ENCODE peak calls at places on chromosome 10, in six cellular contexts. One of them, this sample, is unnamed.
A peak's percentile ranks its signal among the peaks of the same experiment; 100 is the strongest.

GRCh38 chr10:16565604-16566003 is 43.9 kb upstream of the C1QL3 start:
- DNase-seq in DND-41: no peak
- DNase-seq in neuronal stem cell: no peak
- DNase-seq in HepG2: no peak
- DNase-seq in mammary epithelial cell: no peak
- DNase-seq in colonic mucosa: no peak
- DNase-seq in this sample: no peak

GRCh38 chr10:129659881-129660280 is 192.8 kb downstream of the MGMT start:
- DNase-seq in DND-41: no peak
- DNase-seq in neuronal stem cell: no peak
- DNase-seq in HepG2: no peak
- DNase-seq in mammary epithelial cell: no peak
- DNase-seq in colonic mucosa: no peak
- DNase-seq in this sample: no peak

GRCh38 chr10:76297787-76298281 is 866.4 kb downstream of the LRMDA start:
- DNase-seq in DND-41: no peak
- DNase-seq in neuronal stem cell: no peak
- DNase-seq in HepG2: peak; percentile 77
- DNase-seq in mammary epithelial cell: no peak
- DNase-seq in colonic mucosa: no peak
- DNase-seq in this sample: no peak

GRCh38 chr10:21084700-21085099 is 187.6 kb upstream of the NEBL start:
- DNase-seq in DND-41: no peak
- DNase-seq in neuronal stem cell: no peak
- DNase-seq in HepG2: no peak
- DNase-seq in mammary epithelial cell: no peak
- DNase-seq in colonic mucosa: no peak
- DNase-seq in this sample: no peak

GRCh38 chr10:121975295-121976086 is 474 bp upstream of the NSMCE4A start:
- DNase-seq in DND-41: no peak
- DNase-seq in neuronal stem cell: no peak
- DNase-seq in HepG2: no peak
- DNase-seq in mammary epithelial cell: no peak
- DNase-seq in colonic mucosa: no peak
- DNase-seq in this sample: no peak

GRCh38 chr10:96238889-96239624 is 32.3 kb downstream of the BLNK start:
- DNase-seq in DND-41: no peak
- DNase-seq in neuronal stem cell: no peak
- DNase-seq in HepG2: no peak
- DNase-seq in mammary epithelial cell: no peak
- DNase-seq in colonic mucosa: no peak
- DNase-seq in this sample: peak; percentile 35

GRCh38 chr10:74502963-74503608 is 323.3 kb upstream of the KAT6B start:
- DNase-seq in DND-41: no peak
- DNase-seq in neuronal stem cell: no peak
- DNase-seq in HepG2: peak; percentile 4
- DNase-seq in mammary epithelial cell: peak; percentile 72
- DNase-seq in colonic mucosa: no peak
- DNase-seq in this sample: no peak

GRCh38 chr10:1548146-1548545 is 189.2 kb downstream of the ADARB2 start:
- DNase-seq in DND-41: no peak
- DNase-seq in neuronal stem cell: no peak
- DNase-seq in HepG2: no peak
- DNase-seq in mammary epithelial cell: no peak
- DNase-seq in colonic mucosa: no peak
- DNase-seq in this sample: no peak

GRCh38 chr10:115417585-115418265 is 324.6 kb downstream of the ATRNL1 start:
- DNase-seq in DND-41: peak; percentile 13
- DNase-seq in neuronal stem cell: peak; percentile 9
- DNase-seq in HepG2: peak; percentile 60
- DNase-seq in mammary epithelial cell: peak; percentile 45
- DNase-seq in colonic mucosa: no peak
- DNase-seq in this sample: peak; percentile 23

GRCh38 chr10:89163265-89163995 is 43.7 kb downstream of the CH25H start:
- DNase-seq in DND-41: peak; percentile 5
- DNase-seq in neuronal stem cell: no peak
- DNase-seq in HepG2: no peak
- DNase-seq in mammary epithelial cell: peak; percentile 91
- DNase-seq in colonic mucosa: peak; percentile 22
- DNase-seq in this sample: no peak

GRCh38 chr10:69338547-69339450 is 60.5 kb downstream of the HK1 start:
- DNase-seq in DND-41: no peak
- DNase-seq in neuronal stem cell: no peak
- DNase-seq in HepG2: no peak
- DNase-seq in mammary epithelial cell: no peak
- DNase-seq in colonic mucosa: no peak
- DNase-seq in this sample: no peak

GRCh38 chr10:69845574-69846251 is 44.0 kb downstream of the COL13A1 start:
- DNase-seq in DND-41: no peak
- DNase-seq in neuronal stem cell: no peak
- DNase-seq in HepG2: no peak
- DNase-seq in mammary epithelial cell: peak; percentile 28
- DNase-seq in colonic mucosa: peak; percentile 66
- DNase-seq in this sample: no peak

GRCh38 chr10:59240581-59241183 is 64.2 kb downstream of the PHYHIPL start:
- DNase-seq in DND-41: no peak
- DNase-seq in neuronal stem cell: peak; percentile 38
- DNase-seq in HepG2: peak; percentile 25
- DNase-seq in mammary epithelial cell: peak; percentile 16
- DNase-seq in colonic mucosa: peak; percentile 23
- DNase-seq in this sample: no peak

GRCh38 chr10:97234403-97234802 is 48.6 kb upstream of the SLIT1 start:
- DNase-seq in DND-41: no peak
- DNase-seq in neuronal stem cell: peak; percentile 27
- DNase-seq in HepG2: peak; percentile 23
- DNase-seq in mammary epithelial cell: peak; percentile 19
- DNase-seq in colonic mucosa: no peak
- DNase-seq in this sample: no peak

GRCh38 chr10:12847361-12847975 is 154.0 kb downstream of the CCDC3 start:
- DNase-seq in DND-41: peak; percentile 25
- DNase-seq in neuronal stem cell: no peak
- DNase-seq in HepG2: no peak
- DNase-seq in mammary epithelial cell: no peak
- DNase-seq in colonic mucosa: peak; percentile 32
- DNase-seq in this sample: peak; percentile 62

GRCh38 chr10:5645944-5646617 is 20.3 kb downstream of the ASB13 start:
- DNase-seq in DND-41: peak; percentile 33
- DNase-seq in neuronal stem cell: no peak
- DNase-seq in HepG2: no peak
- DNase-seq in mammary epithelial cell: no peak
- DNase-seq in colonic mucosa: peak; percentile 25
- DNase-seq in this sample: no peak

GRCh38 chr10:58266003-58266825 is 1.5 kb downstream of the IPMK start:
- DNase-seq in DND-41: no peak
- DNase-seq in neuronal stem cell: no peak
- DNase-seq in HepG2: peak; percentile 53
- DNase-seq in mammary epithelial cell: peak; percentile 65
- DNase-seq in colonic mucosa: peak; percentile 42
- DNase-seq in this sample: peak; percentile 64

GRCh38 chr10:116707981-116708380 is 34.4 kb downstream of the HSPA12A start:
- DNase-seq in DND-41: no peak
- DNase-seq in neuronal stem cell: no peak
- DNase-seq in HepG2: no peak
- DNase-seq in mammary epithelial cell: no peak
- DNase-seq in colonic mucosa: no peak
- DNase-seq in this sample: no peak
- H3K9ac ChIP-seq in DND-41: no peak overlapping the region
- H3K9ac ChIP-seq in neuronal stem cell: no peak overlapping the region
- H3K9ac ChIP-seq in HepG2: no peak overlapping the region
- H3K9ac ChIP-seq in mammary epithelial cell: no peak overlapping the region
- H3K9ac ChIP-seq in colonic mucosa: no peak overlapping the region
- H3K9ac ChIP-seq in this sample: no peak overlapping the region

GRCh38 chr10:13869295-13869664 is 282.5 kb downstream of the PRPF18 start:
- DNase-seq in DND-41: no peak
- DNase-seq in neuronal stem cell: no peak
- DNase-seq in HepG2: no peak
- DNase-seq in mammary epithelial cell: no peak
- DNase-seq in colonic mucosa: no peak
- DNase-seq in this sample: no peak
- H3K9ac ChIP-seq in DND-41: no peak overlapping the region
- H3K9ac ChIP-seq in neuronal stem cell: no peak overlapping the region
- H3K9ac ChIP-seq in HepG2: no peak overlapping the region
- H3K9ac ChIP-seq in mammary epithelial cell: no peak overlapping the region
- H3K9ac ChIP-seq in colonic mucosa: no peak overlapping the region
- H3K9ac ChIP-seq in this sample: no peak overlapping the region

GRCh38 chr10:51170518-51171245 is 96.4 kb downstream of the PRKG1 start:
- DNase-seq in DND-41: no peak
- DNase-seq in neuronal stem cell: no peak
- DNase-seq in HepG2: no peak
- DNase-seq in mammary epithelial cell: no peak
- DNase-seq in colonic mucosa: no peak
- DNase-seq in this sample: no peak
- H3K9ac ChIP-seq in DND-41: no peak overlapping the region
- H3K9ac ChIP-seq in neuronal stem cell: no peak overlapping the region
- H3K9ac ChIP-seq in HepG2: no peak overlapping the region
- H3K9ac ChIP-seq in mammary epithelial cell: no peak overlapping the region
- H3K9ac ChIP-seq in colonic mucosa: no peak overlapping the region
- H3K9ac ChIP-seq in this sample: no peak overlapping the region

GRCh38 chr10:43424431-43424830 is 12.5 kb upstream of the ZNF487 start:
- DNase-seq in DND-41: no peak
- DNase-seq in neuronal stem cell: no peak
- DNase-seq in HepG2: no peak
- DNase-seq in mammary epithelial cell: no peak
- DNase-seq in colonic mucosa: no peak
- DNase-seq in this sample: no peak
- H3K9ac ChIP-seq in DND-41: no peak overlapping the region
- H3K9ac ChIP-seq in neuronal stem cell: no peak overlapping the region
- H3K9ac ChIP-seq in HepG2: no peak overlapping the region
- H3K9ac ChIP-seq in mammary epithelial cell: no peak overlapping the region
- H3K9ac ChIP-seq in colonic mucosa: no peak overlapping the region
- H3K9ac ChIP-seq in this sample: no peak overlapping the region

GRCh38 chr10:29804025-29804852 is 169.5 kb upstream of the SVIL start:
- DNase-seq in DND-41: peak; percentile 73
- DNase-seq in neuronal stem cell: no peak
- DNase-seq in HepG2: peak; percentile 48
- DNase-seq in mammary epithelial cell: peak; percentile 96
- DNase-seq in colonic mucosa: peak; percentile 75
- DNase-seq in this sample: peak; percentile 63
- H3K9ac ChIP-seq in DND-41: no peak overlapping the region
- H3K9ac ChIP-seq in neuronal stem cell: no peak overlapping the region
- H3K9ac ChIP-seq in HepG2: no peak overlapping the region
- H3K9ac ChIP-seq in mammary epithelial cell: peak overlapping the region; percentile 52
- H3K9ac ChIP-seq in colonic mucosa: peak overlapping the region; percentile 4
- H3K9ac ChIP-seq in this sample: no peak overlapping the region

GRCh38 chr10:72323108-72323932 is 31.4 kb downstream of the DNAJB12 start:
- DNase-seq in DND-41: no peak
- DNase-seq in neuronal stem cell: no peak
- DNase-seq in HepG2: no peak
- DNase-seq in mammary epithelial cell: no peak
- DNase-seq in colonic mucosa: no peak
- DNase-seq in this sample: peak; percentile 85

GRCh38 chr10:72321248-72322029 is 33.3 kb downstream of the DNAJB12 start:
- DNase-seq in DND-41: peak; percentile 53
- DNase-seq in neuronal stem cell: no peak
- DNase-seq in HepG2: no peak
- DNase-seq in mammary epithelial cell: no peak
- DNase-seq in colonic mucosa: no peak
- DNase-seq in this sample: no peak

GRCh38 chr10:72322030-72322279 is 32.8 kb downstream of the DNAJB12 start:
- DNase-seq in DND-41: no peak
- DNase-seq in neuronal stem cell: no peak
- DNase-seq in HepG2: no peak
- DNase-seq in mammary epithelial cell: no peak
- DNase-seq in colonic mucosa: no peak
- DNase-seq in this sample: peak; percentile 76

GRCh38 chr10:72320676-72321247 is 34.0 kb downstream of the DNAJB12 start:
- DNase-seq in DND-41: peak; percentile 94
- DNase-seq in neuronal stem cell: no peak
- DNase-seq in HepG2: peak; percentile 93
- DNase-seq in mammary epithelial cell: peak; percentile 100
- DNase-seq in colonic mucosa: peak; percentile 70
- DNase-seq in this sample: peak; percentile 94

GRCh38 chr10:72322280-72323058 is 32.2 kb downstream of the DNAJB12 start:
- DNase-seq in DND-41: no peak
- DNase-seq in neuronal stem cell: no peak
- DNase-seq in HepG2: no peak
- DNase-seq in mammary epithelial cell: peak; percentile 96
- DNase-seq in colonic mucosa: no peak
- DNase-seq in this sample: peak; percentile 34
- H3K9ac ChIP-seq in DND-41: peak overlapping the region; percentile 87
- H3K9ac ChIP-seq in neuronal stem cell: no peak overlapping the region
- H3K9ac ChIP-seq in HepG2: peak overlapping the region; percentile 84
- H3K9ac ChIP-seq in mammary epithelial cell: peak overlapping the region; percentile 86
- H3K9ac ChIP-seq in colonic mucosa: no peak overlapping the region
- H3K9ac ChIP-seq in this sample: no peak overlapping the region

DNA sequence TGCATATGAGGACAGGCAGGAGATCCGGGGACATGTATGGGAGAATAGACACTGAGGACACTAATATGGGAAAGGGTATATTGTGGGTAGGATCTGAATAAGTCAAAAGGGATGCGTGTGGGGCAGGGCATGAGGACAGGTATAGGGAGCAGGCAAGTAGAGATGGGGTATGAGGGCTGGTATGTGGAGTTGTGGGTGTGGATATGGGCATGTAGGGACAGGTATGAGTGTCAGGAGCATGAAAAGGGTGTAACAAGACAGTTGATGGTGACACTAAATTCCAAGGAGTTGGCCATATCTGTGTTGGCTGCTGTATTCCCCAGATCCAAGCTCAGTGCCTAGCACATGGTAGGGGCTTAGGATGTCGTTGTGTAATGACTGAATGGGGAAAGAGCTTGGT is 84.4 kb upstream of the PAX2 start:
- DNase-seq in DND-41: no peak
- DNase-seq in neuronal stem cell: no peak
- DNase-seq in HepG2: no peak
- DNase-seq in mammary epithelial cell: peak; percentile 3
- DNase-seq in colonic mucosa: no peak
- DNase-seq in this sample: no peak
- H3K9ac ChIP-seq in DND-41: no peak overlapping the region
- H3K9ac ChIP-seq in neuronal stem cell: no peak overlapping the region
- H3K9ac ChIP-seq in HepG2: no peak overlapping the region
- H3K9ac ChIP-seq in mammary epithelial cell: no peak overlapping the region
- H3K9ac ChIP-seq in colonic mucosa: no peak overlapping the region
- H3K9ac ChIP-seq in this sample: no peak overlapping the region

DNA sequence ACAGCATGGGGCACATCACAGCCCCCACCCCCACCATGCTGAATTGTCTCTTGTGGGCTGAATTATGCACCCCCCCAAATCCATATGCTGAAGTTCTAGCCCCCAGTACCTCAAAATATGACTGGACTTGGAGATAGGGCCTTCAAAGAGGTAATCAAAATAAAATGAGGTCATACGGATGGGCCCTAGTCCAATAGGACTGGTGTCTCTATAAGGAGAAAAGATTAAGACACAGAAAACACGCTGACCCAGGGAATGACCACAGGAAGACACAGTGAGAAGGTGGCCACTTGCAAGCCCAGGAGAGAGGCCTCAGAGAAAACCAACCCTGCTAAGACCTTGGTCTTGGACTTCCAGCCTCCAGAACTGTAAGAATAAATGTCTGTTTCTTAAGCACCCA is 106.4 kb upstream of the ARID5B start:
- DNase-seq in DND-41: no peak
- DNase-seq in neuronal stem cell: no peak
- DNase-seq in HepG2: no peak
- DNase-seq in mammary epithelial cell: no peak
- DNase-seq in colonic mucosa: no peak
- DNase-seq in this sample: no peak
- H3K9ac ChIP-seq in DND-41: no peak overlapping the region
- H3K9ac ChIP-seq in neuronal stem cell: no peak overlapping the region
- H3K9ac ChIP-seq in HepG2: no peak overlapping the region
- H3K9ac ChIP-seq in mammary epithelial cell: no peak overlapping the region
- H3K9ac ChIP-seq in colonic mucosa: no peak overlapping the region
- H3K9ac ChIP-seq in this sample: no peak overlapping the region

GRCh38 chr10:132961864-132962622 is 19.7 kb upstream of the CFAP46 start:
- DNase-seq in DND-41: no peak
- DNase-seq in neuronal stem cell: peak; percentile 71
- DNase-seq in HepG2: peak; percentile 37
- DNase-seq in mammary epithelial cell: peak; percentile 56
- DNase-seq in colonic mucosa: peak; percentile 88
- DNase-seq in this sample: peak; percentile 9
- H3K9ac ChIP-seq in DND-41: no peak overlapping the region
- H3K9ac ChIP-seq in neuronal stem cell: peak overlapping the region; percentile 85
- H3K9ac ChIP-seq in HepG2: no peak overlapping the region
- H3K9ac ChIP-seq in mammary epithelial cell: no peak overlapping the region
- H3K9ac ChIP-seq in colonic mucosa: no peak overlapping the region
- H3K9ac ChIP-seq in this sample: no peak overlapping the region

This sample was measured in trophoblast cell.